ENCODE peak calls at places on chromosomes 11 and 22, in eight cellular contexts. W is activated CD4-positive, alpha-beta T cell treated with anti-CD3 and anti-CD28 coated beads for 36 hours; Q is stimulated activated naive CD8-positive, alpha-beta T cell treated with anti-CD3 and anti-CD28 coated beads, Interleukin-15, amount 100 ng/mL, for 72 hours; E is stimulated activated effector memory CD8-positive, alpha-beta T cell treated with anti-CD3 and anti-CD28 coated beads, Interleukin-12 subunit alpha, Interleukin-12 subunit beta, amount 100 ng/mL, for 72 hours; D is NCI-H2081; G is iris pigment epithelial cell; U is GM13976; F is pons. H is an unnamed sample.

GRCh38 chr22:30325724-30326703 is 727 bp downstream of the TBC1D10A start:
- DNase-seq in D (no peak), U (peak), Q (no peak), E (no peak), G (no peak), F (no peak), W (no peak), H (no peak)

GRCh38 chr11:46391578-46392420 is at the start of gene CHRM4:
- DNase-seq in E (no peak), U (peak), D (peak), F (no peak), G (peak), Q (no peak), W (peak), H (no peak)

GRCh38 chr22:43420991-43421665 is 9.3 kb downstream of the MPPED1 start:
- DNase-seq in W (no peak), G (no peak), Q (no peak), E (no peak), D (no peak), U (no peak), F (no peak), H (no peak)

GRCh38 chr11:13127161-13127560 is 118.0 kb downstream of the RASSF10 start:
- DNase-seq in Q (no peak), D (no peak), W (no peak), E (no peak), G (no peak), U (no peak), F (no peak), H (no peak)

GRCh38 chr11:3165152-3165705 is at the start of gene OSBPL5:
- DNase-seq in U (no peak), Q (peak), W (peak), F (peak), D (no peak), E (peak), G (peak), H (no peak)

GRCh38 chr11:1299621-1300020 is 9.8 kb downstream of the TOLLIP start:
- DNase-seq in U (no peak), D (no peak), G (no peak), Q (no peak), W (no peak), E (no peak), F (no peak), H (no peak)

GRCh38 chr11:130839950-130840666 is 76.2 kb downstream of the SNX19 start:
- DNase-seq in G (no peak), Q (no peak), E (no peak), W (no peak), F (no peak), U (no peak), D (no peak), H (no peak)

GRCh38 chr11:67662806-67663514 is 11.5 kb downstream of the ALDH3B2 start:
- DNase-seq in Q (no peak), F (no peak), W (no peak), G (no peak), E (no peak), U (no peak), D (no peak), H (no peak)

GRCh38 chr22:46250783-46251125 is 661 bp upstream of the CDPF1 start:
- DNase-seq in G (no peak), Q (no peak), U (no peak), E (peak), D (no peak), F (no peak), W (peak), H (no peak)

GRCh38 chr11:64048042-64048854 is 12.5 kb downstream of the FLRT1 start:
- DNase-seq in Q (no peak), F (peak), W (no peak), U (no peak), E (no peak), G (no peak), D (no peak), H (no peak)

GRCh38 chr11:1831338-1832180 is 3.2 kb upstream of the SYT8 start:
- DNase-seq in E (no peak), D (no peak), G (no peak), F (no peak), W (no peak), Q (no peak), U (no peak), H (no peak)

GRCh38 chr22:42188808-42189447 is 58.3 kb upstream of the CYP2D6 start:
- DNase-seq in U (no peak), G (peak), E (no peak), D (no peak), Q (no peak), F (no peak), W (no peak), H (no peak)

GRCh38 chr11:77471520-77472234 is 2.2 kb downstream of the PAK1 start:
- DNase-seq in W (peak), U (no peak), G (no peak), F (no peak), E (no peak), Q (no peak), D (peak), H (peak)

GRCh38 chr11:30203850-30204249 is 27.0 kb upstream of the FSHB start:
- DNase-seq in D (no peak), E (no peak), G (no peak), F (no peak), U (no peak), W (no peak), Q (no peak), H (no peak)

GRCh38 chr11:12507391-12507790 is 130.0 kb downstream of the PARVA start:
- DNase-seq in D (no peak), F (no peak), E (no peak), W (no peak), U (no peak), Q (no peak), G (no peak), H (no peak)

GRCh38 chr11:75538150-75538942 is 12.6 kb upstream of the GDPD5 start:
- DNase-seq in F (no peak), D (no peak), W (no peak), U (no peak), E (no peak), Q (no peak), G (no peak), H (no peak)

GRCh38 chr11:12290477-12290922 is 86.9 kb upstream of the PARVA start:
- DNase-seq in U (peak), D (no peak), W (no peak), F (no peak), E (no peak), G (no peak), Q (no peak), H (no peak)

GRCh38 chr11:111886844-111887243 is 7.5 kb downstream of the CFAP68 start:
- DNase-seq in W (no peak), Q (no peak), G (peak), D (no peak), F (no peak), U (no peak), E (no peak), H (no peak)

GRCh38 chr11:76974179-76974891 is 59.9 kb upstream of the B3GNT6 start:
- DNase-seq in G (no peak), Q (no peak), W (no peak), E (no peak), D (no peak), F (no peak), U (no peak), H (no peak)

GRCh38 chr22:39543095-39543494 is 10.5 kb upstream of the RPS19BP1 start:
- DNase-seq in E (no peak), F (no peak), U (no peak), G (peak), Q (no peak), D (no peak), W (peak), H (no peak)

GRCh38 chr11:10302294-10302743 is 2.6 kb upstream of the ADM start:
- DNase-seq in F (no peak), G (no peak), D (no peak), E (no peak), Q (no peak), W (no peak), U (no peak), H (no peak)

GRCh38 chr11:43852057-43852636 is 28.5 kb upstream of the ALKBH3 start:
- DNase-seq in D (peak), G (peak), W (peak), Q (peak), U (peak), E (peak), F (peak), H (peak)

GRCh38 chr11:120208777-120209176 is 2.1 kb upstream of the OAF start:
- DNase-seq in W (no peak), G (peak), D (no peak), E (no peak), U (no peak), Q (no peak), F (no peak), H (no peak)

GRCh38 chr11:80024119-80024518 is 583.3 kb upstream of the TENM4 start:
- DNase-seq in U (no peak), F (no peak), Q (no peak), G (no peak), E (no peak), D (peak), W (no peak), H (no peak)

GRCh38 chr11:59674291-59674690 is 5.5 kb upstream of the PATL1 start:
- DNase-seq in W (no peak), G (no peak), E (no peak), D (no peak), Q (no peak), F (no peak), U (no peak), H (no peak)

GRCh38 chr11:66225054-66225453 is 43.4 kb upstream of the RAB1B start:
- DNase-seq in Q (no peak), U (no peak), E (no peak), W (no peak), D (no peak), G (no peak), F (no peak), H (no peak)

GRCh38 chr11:73257342-73258103 is 14.6 kb upstream of the P2RY6 start:
- DNase-seq in G (peak), U (no peak), F (no peak), E (no peak), Q (no peak), D (no peak), W (no peak), H (no peak)

GRCh38 chr11:67389477-67389876 is 2.3 kb upstream of the RAD9A start:
- DNase-seq in D (peak), Q (peak), W (peak), E (no peak), U (peak), F (no peak), G (no peak), H (no peak)